ENCODE peak calls at places on chromosomes 12 and 14, in six cellular contexts. R is PC-9, C is colonic mucosa, D is endothelial cell of umbilical vein, S is WERI-Rb-1, H is A549. Y is an unnamed sample.

GRCh38 chr14:92759679-92760523 is 11.5 kb upstream of the LGMN start:
- DNase-seq in R (no peak), D (no peak), S (no peak), C (no peak), H (no peak), Y (no peak)

GRCh38 chr14:90429236-90429635 is 32.4 kb downstream of the CALM1 start:
- DNase-seq in R (no peak), D (no peak), H (no peak), S (no peak), C (no peak), Y (no peak)

GRCh38 chr12:57735198-57735855 is 3.2 kb downstream of the AGAP2 start:
- DNase-seq in C (no peak), S (no peak), D (no peak), R (no peak), H (no peak), Y (no peak)

GRCh38 chr12:89707992-89708792 is 446 bp downstream of the ATP2B1 start:
- DNase-seq in D (peak; percentile 16), R (no peak), C (peak; percentile 46), H (peak; percentile 29), S (peak; percentile 36), Y (peak; percentile 59)

GRCh38 chr12:85390281-85390680 is 110.3 kb downstream of the ALX1 start:
- DNase-seq in R (no peak), H (no peak), D (peak; percentile 75), S (no peak), C (no peak), Y (no peak)

GRCh38 chr12:80860206-80860605 is 77.5 kb downstream of the LIN7A start:
- DNase-seq in H (no peak), D (no peak), S (no peak), C (no peak), R (no peak), Y (no peak)

GRCh38 chr12:63915105-63915830 is 70.8 kb downstream of the SRGAP1 start:
- DNase-seq in D (peak; percentile 63), S (no peak), R (peak; percentile 60), C (no peak), H (peak; percentile 58), Y (no peak)

GRCh38 chr14:68328509-68328908 is 464.4 kb downstream of the ZFP36L1 start:
- DNase-seq in S (no peak), C (no peak), R (no peak), D (no peak), H (no peak), Y (no peak)

GRCh38 chr14:68140111-68140741 is 320.6 kb downstream of the RAD51B start:
- DNase-seq in S (peak; percentile 13), D (peak; percentile 86), R (peak; percentile 85), C (peak; percentile 74), H (peak; percentile 70), Y (peak; percentile 90)

GRCh38 chr12:32476446-32476845 is 77.1 kb downstream of the FGD4 start:
- DNase-seq in D (no peak), C (no peak), H (no peak), S (no peak), R (no peak), Y (no peak)

GRCh38 chr14:22400590-22401259 is 188.3 kb downstream of the DAD1 start:
- DNase-seq in R (no peak), H (no peak), D (peak; percentile 29), C (no peak), S (no peak), Y (no peak)

GRCh38 chr12:12381982-12382381 is 25.1 kb downstream of the BORCS5 start:
- DNase-seq in H (no peak), S (no peak), R (no peak), C (no peak), D (no peak), Y (no peak)

GRCh38 chr14:52951730-52952481 is 1.1 kb upstream of the FERMT2 start:
- DNase-seq in R (peak; percentile 69), S (peak; percentile 74), C (peak; percentile 32), D (peak; percentile 75), H (peak; percentile 79), Y (peak; percentile 77)

GRCh38 chr12:103382736-103383346 is 112.9 kb downstream of the C12orf42 start:
- DNase-seq in D (no peak), S (no peak), H (no peak), R (no peak), C (no peak), Y (no peak)

GRCh38 chr12:68080577-68080976 is 79.0 kb downstream of the IFNG start:
- DNase-seq in R (no peak), D (no peak), H (no peak), S (no peak), C (no peak), Y (no peak)

GRCh38 chr12:48034835-48035805 is 30.8 kb upstream of the COL2A1 start:
- DNase-seq in H (no peak), C (no peak), R (no peak), D (no peak), S (no peak), Y (no peak)

DNA sequence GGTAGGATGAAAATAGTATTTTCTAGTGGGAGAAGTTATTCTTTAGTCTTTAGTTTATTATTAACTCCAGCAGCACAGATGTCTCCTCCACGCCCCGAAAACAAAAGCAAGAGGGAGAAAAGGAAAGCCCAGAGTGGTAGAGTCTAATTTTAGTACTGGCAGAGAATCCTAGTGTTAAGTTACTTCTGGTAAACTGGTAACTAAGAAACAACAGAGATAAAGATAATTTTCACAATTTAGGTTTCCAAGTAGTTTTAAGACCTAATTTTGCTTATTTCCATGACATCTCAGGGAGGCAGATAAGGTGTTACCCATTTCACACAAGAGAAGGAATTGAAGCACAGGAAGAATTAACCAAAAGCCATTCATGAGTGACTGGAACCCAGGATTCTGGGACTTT is 16.3 kb downstream of the ATP5MC2 start:
- DNase-seq in H (no peak), D (no peak), S (no peak), R (no peak), C (peak; percentile 44), Y (no peak)
- H3K4me3 ChIP-seq in H (peak overlapping the region; percentile 19), D (no peak overlapping the region), S (no peak overlapping the region), R (no peak overlapping the region), C (no peak overlapping the region), Y (no peak overlapping the region)

DNA sequence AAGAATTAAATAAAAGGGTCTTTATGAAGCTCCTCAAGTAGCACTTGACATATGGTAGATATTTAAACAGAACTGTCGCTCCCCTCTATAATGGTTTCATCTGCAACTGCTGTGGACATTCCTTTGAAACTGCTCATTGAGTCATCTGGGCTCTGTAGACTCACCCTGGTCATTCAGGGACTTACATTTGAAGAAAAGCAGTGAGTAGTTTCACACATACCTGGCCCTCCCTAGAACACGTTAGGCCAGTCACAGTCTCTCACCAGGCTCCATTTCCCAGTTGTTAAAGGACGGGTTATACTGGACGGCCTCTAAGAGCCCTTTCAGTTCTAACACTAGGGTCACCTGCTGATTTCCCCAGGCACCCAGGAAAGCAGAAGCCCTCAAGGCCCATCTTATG is 217.0 kb downstream of the BCL11B start:
- DNase-seq in H (no peak), D (no peak), C (no peak), R (no peak), S (no peak), Y (peak; percentile 50)
- H3K4me3 ChIP-seq in H (no peak overlapping the region), D (no peak overlapping the region), C (no peak overlapping the region), R (no peak overlapping the region), S (no peak overlapping the region), Y (no peak overlapping the region)

GRCh38 chr14:100159865-100160533 is 554 bp upstream of the DEGS2 start:
- DNase-seq in S (no peak), H (no peak), C (no peak), R (no peak), D (no peak), Y (peak; percentile 25)
- H3K4me3 ChIP-seq in S (peak overlapping the region; percentile 53), H (peak overlapping the region; percentile 53), C (peak overlapping the region; percentile 60), R (no peak overlapping the region), D (no peak overlapping the region), Y (peak overlapping the region; percentile 39)

GRCh38 chr12:58916153-58916709 is 4.1 kb downstream of the LRIG3 start:
- DNase-seq in R (no peak), C (no peak), H (no peak), S (no peak), D (no peak), Y (no peak)

GRCh38 chr12:58918475-58918874 is 1.8 kb downstream of the LRIG3 start:
- DNase-seq in S (no peak), D (peak; percentile 60), R (no peak), C (no peak), H (no peak), Y (no peak)

GRCh38 chr12:58917699-58918334 is 2.5 kb downstream of the LRIG3 start:
- DNase-seq in R (no peak), S (no peak), C (no peak), D (peak; percentile 68), H (no peak), Y (no peak)

GRCh38 chr12:58915634-58916033 is 4.7 kb downstream of the LRIG3 start:
- DNase-seq in H (no peak), C (peak; percentile 72), R (no peak), S (no peak), D (peak; percentile 76), Y (peak; percentile 70)

GRCh38 chr12:58916891-58917570 is 3.3 kb downstream of the LRIG3 start:
- DNase-seq in D (peak; percentile 82), C (peak; percentile 65), S (no peak), R (no peak), H (no peak), Y (peak; percentile 52)
- H3K4me3 ChIP-seq in D (peak overlapping the region; percentile 96), C (peak overlapping the region; percentile 79), S (no peak overlapping the region), R (no peak overlapping the region), H (no peak overlapping the region), Y (peak overlapping the region; percentile 72)

GRCh38 chr12:1844223-1844622 is 23.9 kb downstream of the LRTM2 start:
- DNase-seq in S (peak; percentile 2), C (no peak), D (no peak), R (no peak), H (no peak), Y (no peak)
- H3K4me3 ChIP-seq in S (no peak overlapping the region), C (no peak overlapping the region), D (no peak overlapping the region), R (no peak overlapping the region), H (no peak overlapping the region), Y (no peak overlapping the region)

GRCh38 chr12:40691913-40692616 is at the start of gene CNTN1:
- DNase-seq in D (peak; percentile 26), R (no peak), C (peak; percentile 39), H (peak; percentile 99), S (peak; percentile 86), Y (peak; percentile 69)
- H3K4me3 ChIP-seq in D (no peak within 1 kb of the TSS), R (peak within 1 kb of the TSS; percentile 66), C (peak within 1 kb of the TSS; percentile 38), H (peak within 1 kb of the TSS; percentile 91), S (peak within 1 kb of the TSS; percentile 83), Y (peak within 1 kb of the TSS; percentile 65)

GRCh38 chr14:37591941-37592287 is 3.1 kb downstream of the FOXA1 start:
- DNase-seq in H (no peak), S (no peak), R (peak; percentile 52), D (no peak), C (peak; percentile 47), Y (peak; percentile 41)
- H3K4me3 ChIP-seq in H (peak overlapping the region; percentile 92), S (no peak overlapping the region), R (peak overlapping the region; percentile 94), D (no peak overlapping the region), C (peak overlapping the region; percentile 54), Y (peak overlapping the region; percentile 54)

DNA sequence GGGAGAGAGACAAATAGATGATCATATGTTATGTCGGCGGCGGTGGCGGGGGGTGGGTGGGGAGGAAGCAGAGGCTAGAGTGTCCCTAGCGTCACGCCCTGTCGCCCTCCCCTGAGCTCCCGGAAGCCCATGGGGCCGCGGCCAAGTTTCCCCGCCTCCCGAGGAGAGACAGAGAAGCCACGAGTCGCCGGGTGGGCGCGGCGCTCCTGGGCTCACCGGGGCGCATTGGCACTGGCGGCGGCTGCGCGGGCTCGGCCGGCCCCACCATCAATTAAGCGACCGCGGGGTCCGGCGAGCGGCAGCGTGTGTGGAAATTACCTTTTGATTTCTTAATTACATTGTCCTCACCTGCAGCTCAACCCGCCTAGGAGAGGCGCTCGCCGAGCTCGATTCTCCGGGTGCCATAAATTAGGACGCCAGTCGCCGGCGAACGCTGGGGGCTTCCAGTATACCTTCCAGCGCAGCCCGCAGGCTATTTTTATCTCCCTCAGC is 119.9 kb upstream of the LHX5 start:
- DNase-seq in C (no peak), H (peak; percentile 46), D (no peak), S (peak; percentile 92), R (no peak), Y (peak; percentile 45)
- H3K4me3 ChIP-seq in C (no peak overlapping the region), H (peak overlapping the region; percentile 40), D (no peak overlapping the region), S (peak overlapping the region; percentile 53), R (no peak overlapping the region), Y (no peak overlapping the region)

Y was measured in hepatocyte.